ENCODE peak calls at places on chromosomes 1 and 21, in five cellular contexts. C is CD8-positive, alpha-beta memory T cell; K is IMR-90; X is mucosa of descending colon; J is HCT116. V is an unnamed sample. For H3K4me1, the result is how much of the 10 kb centered on the place peaks cover.

GRCh38 chr21:34932233-34932632 is 116.9 kb downstream of the RUNX1 start:
- DNase-seq in C (no peak), J (no peak), K (no peak), X (no peak), V (no peak)

GRCh38 chr1:56180806-56181205 is 398.6 kb downstream of the PLPP3 start:
- DNase-seq in X (no peak), C (no peak), K (peak), J (no peak), V (no peak)

GRCh38 chr1:119974013-119974412 is 77.7 kb upstream of the ADAM30 start:
- DNase-seq in J (no peak), K (no peak), X (no peak), C (no peak), V (no peak)

GRCh38 chr21:41939391-41939790 is 14.4 kb downstream of the C2CD2 start:
- DNase-seq in J (no peak), K (no peak), C (no peak), X (no peak), V (no peak)

GRCh38 chr1:243313635-243314536 is 58.0 kb downstream of the SDCCAG8 start:
- DNase-seq in K (no peak), J (no peak), C (no peak), X (no peak), V (no peak)

GRCh38 chr1:234870582-234870981 is 258.1 kb downstream of the TOMM20 start:
- DNase-seq in J (no peak), X (no peak), K (no peak), C (no peak), V (no peak)

GRCh38 chr1:75166821-75167220 is 32.6 kb downstream of the LHX8 start:
- DNase-seq in J (no peak), K (no peak), X (no peak), C (no peak), V (no peak)

GRCh38 chr1:66436378-66437135 is 97.4 kb upstream of the SGIP1 start:
- DNase-seq in J (peak), C (no peak), X (no peak), K (peak), V (no peak)

GRCh38 chr1:67687649-67688048 is 2.6 kb downstream of the GADD45A start:
- DNase-seq in C (no peak), J (no peak), X (no peak), K (peak), V (no peak)

GRCh38 chr1:184156521-184157395 is 105.2 kb downstream of the TSEN15 start:
- DNase-seq in C (no peak), X (no peak), J (no peak), K (no peak), V (no peak)

GRCh38 chr1:74590288-74590687 is 77.9 kb upstream of the LRRC53 start:
- DNase-seq in K (no peak), J (no peak), C (no peak), X (no peak), V (no peak)

GRCh38 chr1:151970128-151970527 is 23.5 kb downstream of the S100A10 start:
- DNase-seq in X (no peak), C (no peak), J (no peak), K (no peak), V (no peak)

GRCh38 chr1:151970641-151971040 is 23.0 kb downstream of the S100A10 start:
- DNase-seq in C (no peak), K (no peak), J (no peak), X (peak), V (no peak)

GRCh38 chr1:151976015-151976343 is 17.7 kb downstream of the S100A10 start:
- DNase-seq in K (no peak), C (no peak), X (no peak), J (no peak), V (no peak)

GRCh38 chr1:151975311-151976014 is 18.2 kb downstream of the S100A10 start:
- DNase-seq in J (no peak), K (no peak), X (no peak), C (no peak), V (no peak)

DNA sequence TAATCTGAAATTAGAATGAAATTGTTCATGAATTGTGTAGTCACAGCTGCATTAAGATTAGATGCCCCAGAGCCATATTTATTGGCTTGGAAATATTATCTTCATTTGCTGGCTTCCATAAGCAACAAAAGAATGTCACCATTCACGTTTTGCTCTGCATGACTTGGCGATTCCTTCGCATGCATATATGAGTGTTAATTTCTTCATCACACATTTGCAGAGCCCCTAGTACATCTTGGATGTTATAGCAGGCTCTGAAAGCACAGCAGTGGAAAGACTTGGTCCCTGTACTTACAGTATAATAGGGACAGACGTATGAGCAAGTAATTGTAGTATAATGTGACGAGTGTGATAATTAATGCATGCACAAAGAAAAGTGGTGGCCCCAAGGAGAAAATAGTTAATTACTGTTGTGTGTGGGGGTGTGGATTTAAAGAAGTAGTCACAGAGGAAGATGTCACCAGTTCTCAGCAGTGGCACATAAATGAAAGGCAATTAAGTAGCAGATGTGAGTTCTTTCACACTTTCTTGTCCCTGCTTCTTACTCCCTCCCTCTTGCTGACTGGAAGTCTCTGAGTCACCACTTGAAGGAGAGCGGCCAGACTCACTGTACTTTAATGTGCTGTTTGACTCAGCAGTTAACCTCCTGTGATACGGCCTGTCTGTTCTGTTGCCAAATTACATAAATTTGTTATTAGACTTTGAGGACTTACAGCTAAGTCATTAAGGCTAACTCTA is 21.0 kb downstream of the S100A10 start:
- DNase-seq in X (no peak), C (no peak), K (peak), J (peak), V (no peak)
- H3K4me1 ChIP-seq in X (under half), C (under half), K (under half), J (half or more), V (under half)

DNA sequence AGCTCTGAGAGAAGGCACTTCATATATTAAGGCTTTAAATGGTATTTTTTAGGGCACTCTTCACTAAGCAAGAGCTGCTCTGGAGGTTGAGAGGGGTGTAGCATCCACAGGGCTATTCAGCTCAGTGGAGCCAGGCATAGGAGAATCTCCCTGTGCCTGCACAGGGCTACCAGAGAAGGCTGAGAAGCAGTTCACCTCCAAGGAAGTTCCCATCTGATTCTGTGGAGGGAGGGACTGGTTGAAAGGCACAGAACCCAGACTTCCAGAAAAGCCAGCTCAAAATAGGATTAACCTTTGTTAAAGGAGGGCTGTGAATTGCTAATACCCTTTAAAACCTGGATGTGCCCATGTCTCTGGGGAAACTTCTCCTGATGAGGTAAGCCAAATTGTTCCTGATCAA is 304.5 kb downstream of the TTLL7 start:
- DNase-seq in X (no peak), J (no peak), C (no peak), K (no peak), V (no peak)
- H3K4me3 ChIP-seq in X (no peak), J (no peak), C (no peak), K (no peak), V (no peak)

GRCh38 chr21:29075706-29076447 is 2.4 kb upstream of the CCT8 start:
- DNase-seq in K (peak), J (peak), C (no peak), X (no peak), V (no peak)

GRCh38 chr21:29078884-29079765 is 5.7 kb upstream of the CCT8 start:
- DNase-seq in X (no peak), J (no peak), K (no peak), C (no peak), V (no peak)

GRCh38 chr21:29080454-29080930 is 7.0 kb upstream of the CCT8 start:
- DNase-seq in X (no peak), C (no peak), K (peak), J (no peak), V (no peak)

GRCh38 chr21:29074783-29075182 is 1.3 kb upstream of the CCT8 start:
- DNase-seq in C (no peak), K (no peak), J (no peak), X (no peak), V (no peak)

DNA sequence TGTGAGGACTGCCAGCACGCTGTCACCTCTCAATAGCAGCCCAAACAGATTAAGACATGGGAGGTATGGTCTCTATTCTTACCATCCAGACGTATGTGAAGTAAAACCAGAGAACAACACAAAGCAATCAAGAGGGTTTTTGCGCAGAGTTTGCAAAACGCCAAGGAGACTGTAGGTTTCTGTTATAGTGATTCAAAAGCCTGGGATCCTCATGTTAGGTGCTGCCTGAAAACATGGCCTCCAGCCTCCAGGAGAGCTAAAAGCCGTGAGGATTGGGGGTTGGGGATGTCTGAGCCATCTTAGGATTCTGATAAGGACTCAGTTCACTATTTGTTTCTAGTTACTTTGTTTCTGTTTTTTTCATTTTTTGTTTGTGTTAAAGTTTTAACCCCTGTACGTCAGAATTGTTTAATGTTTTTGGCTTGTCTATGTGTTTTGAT is 4.2 kb upstream of the CCT8 start:
- DNase-seq in K (peak), X (no peak), J (no peak), C (no peak), V (no peak)
- H3K4me1 ChIP-seq in K (under half), X (under half), J (under half), C (under half), V (under half)

DNA sequence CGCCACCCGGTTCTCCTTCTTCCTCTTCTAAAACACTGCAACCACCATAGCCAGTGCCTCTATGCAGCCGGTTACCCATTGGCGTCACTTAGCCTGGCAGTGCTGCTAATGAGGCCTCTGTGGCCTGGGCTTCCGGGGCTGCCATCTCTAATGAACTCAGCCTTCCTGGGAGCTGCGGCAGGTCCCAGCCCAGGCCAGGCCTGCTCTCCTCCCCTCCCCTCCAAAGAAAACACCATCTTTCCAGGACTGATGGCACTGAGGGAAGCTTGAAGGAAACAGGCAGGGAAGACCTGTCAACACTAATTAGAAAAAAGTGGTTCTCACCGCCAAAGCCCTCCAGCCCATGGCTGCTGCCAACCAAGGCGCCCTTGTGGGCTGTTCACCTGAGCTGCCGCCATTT is 175.1 kb downstream of the KAZN start:
- DNase-seq in X (no peak), C (no peak), J (no peak), K (no peak), V (no peak)
- H3K4me3 ChIP-seq in X (no peak), C (no peak), J (no peak), K (no peak), V (no peak)

DNA sequence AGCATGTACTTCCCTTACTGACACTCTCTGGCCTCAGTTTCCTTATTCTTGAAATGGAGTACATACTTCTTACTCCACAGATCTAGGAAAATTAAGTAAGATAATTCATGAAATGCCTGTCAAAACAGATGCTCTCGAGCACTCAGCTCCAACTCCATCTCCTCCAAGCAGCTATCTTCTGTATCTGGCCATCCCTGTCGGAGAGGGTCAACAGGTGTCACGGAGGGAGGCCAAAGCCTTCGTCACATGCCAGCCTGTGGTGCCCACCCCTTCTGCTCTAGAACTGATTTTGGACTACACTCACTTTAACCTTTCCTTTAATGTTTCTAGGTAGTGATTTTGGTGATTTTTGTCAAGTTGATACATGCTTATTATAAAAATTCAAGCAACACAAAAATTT is 18.8 kb upstream of the PKP1 start:
- DNase-seq in X (no peak), C (no peak), J (no peak), K (no peak), V (no peak)
- H3K4me1 ChIP-seq in X (under half), C (under half), J (under half), K (under half), V (under half)

GRCh38 chr1:226123591-226124471 is 61.3 kb downstream of the H3-3A start:
- DNase-seq in C (no peak), X (peak), K (peak), J (no peak), V (no peak)

GRCh38 chr1:226125831-226126230 is 60.7 kb downstream of the ACBD3 start:
- DNase-seq in C (no peak), K (no peak), J (no peak), X (no peak), V (no peak)

GRCh38 chr1:226123212-226123560 is 60.7 kb downstream of the H3-3A start:
- DNase-seq in X (no peak), J (no peak), K (no peak), C (no peak), V (no peak)

GRCh38 chr1:226126824-226127591 is 59.5 kb downstream of the ACBD3 start:
- DNase-seq in K (no peak), X (peak), C (no peak), J (no peak), V (no peak)

DNA sequence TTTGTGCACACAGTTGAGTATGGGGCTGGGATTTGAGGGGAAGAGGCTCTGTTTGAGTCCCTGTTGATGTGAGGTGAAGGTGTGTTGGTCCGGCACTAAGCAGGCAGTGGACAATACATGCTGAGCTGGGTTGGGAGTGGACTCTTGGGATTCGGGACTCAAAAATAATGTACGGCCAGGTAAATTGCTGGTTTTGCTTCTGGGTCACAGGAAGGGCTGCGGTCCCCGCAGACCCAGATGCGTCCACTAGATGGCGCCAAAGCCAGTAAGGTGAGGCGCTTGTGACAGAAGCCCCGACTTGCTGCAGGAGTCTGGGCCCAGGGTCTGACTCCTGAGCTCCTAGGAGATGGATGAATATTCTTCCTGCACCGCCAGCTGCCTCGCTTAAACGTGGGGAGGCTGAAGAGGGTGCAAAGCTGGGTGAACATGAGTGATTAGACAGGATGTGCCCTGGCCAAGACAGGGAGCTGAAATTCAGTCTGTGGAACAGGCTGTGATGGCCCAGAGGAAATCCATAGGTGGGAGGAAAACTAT is 61.4 kb downstream of the ACBD3 start:
- DNase-seq in K (peak), J (peak), X (peak), C (peak), V (no peak)
- H3K4me3 ChIP-seq in K (no peak), J (no peak), X (no peak), C (no peak), V (no peak)

GRCh38 chr1:167227934-167228378 is 7.3 kb downstream of the POU2F1 start:
- DNase-seq in K (peak), X (no peak), C (no peak), J (no peak), V (no peak)

GRCh38 chr1:167221804-167222610 is 1.3 kb downstream of the POU2F1 start:
- DNase-seq in K (peak), C (peak), J (peak), X (peak), V (no peak)

GRCh38 chr1:167229719-167230385 is 9.2 kb downstream of the POU2F1 start:
- DNase-seq in J (no peak), X (no peak), K (no peak), C (no peak), V (no peak)

GRCh38 chr1:167223144-167224103 is 2.7 kb downstream of the POU2F1 start:
- DNase-seq in J (no peak), X (no peak), K (peak), C (no peak), V (no peak)

GRCh38 chr1:167225920-167226319 is 5.2 kb downstream of the POU2F1 start:
- DNase-seq in X (no peak), J (no peak), C (no peak), K (no peak), V (no peak)
- H3K4me1 ChIP-seq in X (under half), J (under half), C (under half), K (under half), V (under half)

DNA sequence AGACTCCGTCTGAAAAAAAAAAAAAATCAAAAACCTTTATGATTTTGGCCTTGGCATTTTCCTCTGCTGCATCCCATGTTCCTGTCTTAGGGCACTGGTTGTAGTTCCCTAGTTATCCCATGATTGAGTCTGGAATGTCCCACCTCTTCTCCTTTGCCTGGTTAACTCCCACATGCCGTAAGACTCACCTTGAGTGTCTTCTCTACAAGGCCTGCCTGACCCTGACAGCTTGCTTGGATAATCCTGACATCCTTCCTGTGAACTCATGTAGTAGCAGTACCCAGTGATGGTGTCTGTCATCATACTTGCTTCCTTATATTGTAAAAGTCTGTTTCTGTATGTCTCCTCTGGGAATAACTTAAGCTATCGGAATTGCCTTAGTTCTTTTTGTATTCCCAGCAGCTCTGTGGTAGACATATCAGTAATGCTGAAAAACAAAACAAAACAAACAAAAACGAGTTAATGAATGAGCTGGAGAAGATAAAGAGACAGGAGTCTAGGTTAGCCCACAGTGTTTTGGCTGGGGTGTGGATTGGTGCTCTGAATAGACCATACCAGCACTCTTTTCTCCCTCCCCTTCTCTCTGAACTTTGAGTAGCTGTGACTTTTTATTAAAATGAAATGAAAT is 15.0 kb downstream of the NEK7 start:
- DNase-seq in C (no peak), X (no peak), J (no peak), K (no peak), V (no peak)
- H3K4me3 ChIP-seq in C (no peak), X (no peak), J (no peak), K (no peak), V (no peak)

DNA sequence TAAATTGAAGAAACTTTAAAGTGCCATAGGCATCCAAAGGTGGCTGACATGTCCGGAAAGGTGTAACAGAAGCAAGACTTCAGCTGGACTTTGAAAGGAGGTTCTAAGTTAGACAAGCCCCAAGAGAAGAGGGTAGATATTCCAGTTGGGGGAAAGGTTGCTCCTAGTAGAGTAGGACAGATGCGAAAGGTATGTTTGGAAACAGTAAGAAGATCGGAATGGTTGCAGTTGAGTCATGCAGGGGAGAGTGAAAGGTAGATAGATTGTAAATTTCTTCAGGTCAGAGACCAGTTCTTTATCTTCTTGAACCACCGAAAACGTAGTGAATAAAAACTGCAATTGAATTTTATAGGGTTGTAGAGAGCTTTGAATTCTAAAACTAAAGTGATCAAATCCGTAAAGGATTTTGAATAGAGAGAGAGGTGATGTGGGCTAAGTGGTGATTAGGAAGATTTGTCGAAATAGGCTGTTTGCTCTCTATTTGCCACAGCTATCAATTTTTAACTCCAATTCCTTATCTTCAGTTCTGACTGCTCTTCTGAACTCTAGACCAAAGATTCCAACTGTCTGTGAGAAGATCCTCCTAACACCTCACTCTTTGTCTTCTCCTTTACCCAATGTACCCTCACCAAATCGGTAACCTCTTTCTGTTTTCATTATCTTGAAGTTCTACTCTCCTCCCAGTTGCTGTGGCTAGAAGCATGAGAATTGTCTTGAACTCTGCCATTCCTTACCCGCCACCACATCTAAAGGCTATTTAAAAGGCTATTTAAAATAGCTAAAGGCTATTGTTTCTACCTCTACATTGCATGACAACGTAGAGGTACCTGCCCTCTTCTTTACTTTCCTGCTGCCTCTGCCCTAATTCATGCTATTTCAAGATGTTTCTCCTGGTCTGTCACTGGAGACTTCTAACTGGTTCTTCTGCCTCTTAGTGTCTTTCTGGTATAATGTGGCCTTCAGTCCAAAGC is 16.7 kb downstream of the MACF1 start:
- DNase-seq in C (no peak), J (no peak), K (no peak), X (no peak), V (no peak)
- H3K4me1 ChIP-seq in C (half or more), J (under half), K (under half), X (under half), V (under half)

V was measured in iPS DF 6.9.